ENCODE peak calls at places on chromosomes 6 and 20, in four cellular contexts. One of them, this sample, is unnamed. For H3K4me1, the result is how much of the 10 kb centered on the place peaks cover.

GRCh38 chr6:8589941-8590676 is 154.8 kb upstream of the SLC35B3 start:
- DNase-seq in neuronal stem cell: no peak
- DNase-seq in psoas muscle: no peak
- DNase-seq in gastrocnemius medialis: no peak
- DNase-seq in this sample: no peak

GRCh38 chr6:167683028-167683862 is 143.5 kb upstream of the AFDN start:
- DNase-seq in neuronal stem cell: no peak
- DNase-seq in psoas muscle: peak
- DNase-seq in gastrocnemius medialis: peak
- DNase-seq in this sample: peak

GRCh38 chr20:10671850-10672578 is 1.8 kb downstream of the JAG1 start:
- DNase-seq in neuronal stem cell: no peak
- DNase-seq in psoas muscle: peak
- DNase-seq in gastrocnemius medialis: peak
- DNase-seq in this sample: peak

GRCh38 chr6:92047886-92048285 is 1371.5 kb downstream of the EPHA7 start:
- DNase-seq in neuronal stem cell: no peak
- DNase-seq in psoas muscle: no peak
- DNase-seq in gastrocnemius medialis: no peak
- DNase-seq in this sample: no peak

GRCh38 chr6:141561154-141561553 is 571.6 kb upstream of the GJE1 start:
- DNase-seq in neuronal stem cell: no peak
- DNase-seq in psoas muscle: no peak
- DNase-seq in gastrocnemius medialis: no peak
- DNase-seq in this sample: no peak

GRCh38 chr6:3816251-3816650 is 32.9 kb upstream of the FAM50B start:
- DNase-seq in neuronal stem cell: no peak
- DNase-seq in psoas muscle: no peak
- DNase-seq in gastrocnemius medialis: no peak
- DNase-seq in this sample: no peak

GRCh38 chr6:84193140-84193708 is 34.2 kb downstream of the CEP162 start:
- DNase-seq in neuronal stem cell: no peak
- DNase-seq in psoas muscle: no peak
- DNase-seq in gastrocnemius medialis: no peak
- DNase-seq in this sample: no peak

GRCh38 chr20:57844626-57845596 is 135.1 kb upstream of the PMEPA1 start:
- DNase-seq in neuronal stem cell: no peak
- DNase-seq in psoas muscle: no peak
- DNase-seq in gastrocnemius medialis: no peak
- DNase-seq in this sample: no peak

GRCh38 chr6:158057213-158057987 is 75.7 kb downstream of the SYNJ2 start:
- DNase-seq in neuronal stem cell: no peak
- DNase-seq in psoas muscle: no peak
- DNase-seq in gastrocnemius medialis: no peak
- DNase-seq in this sample: no peak

GRCh38 chr6:142605922-142606321 is 304.1 kb downstream of the ADGRG6 start:
- DNase-seq in neuronal stem cell: no peak
- DNase-seq in psoas muscle: no peak
- DNase-seq in gastrocnemius medialis: no peak
- DNase-seq in this sample: no peak

GRCh38 chr6:56040271-56040670 is 164.9 kb upstream of the BMP5 start:
- DNase-seq in neuronal stem cell: no peak
- DNase-seq in psoas muscle: no peak
- DNase-seq in gastrocnemius medialis: no peak
- DNase-seq in this sample: no peak
- H3K27ac ChIP-seq in neuronal stem cell: no peak
- H3K27ac ChIP-seq in psoas muscle: no peak
- H3K27ac ChIP-seq in gastrocnemius medialis: no peak
- H3K27ac ChIP-seq in this sample: no peak

GRCh38 chr6:33934726-33935270 is 131.0 kb upstream of the MLN start:
- DNase-seq in neuronal stem cell: no peak
- DNase-seq in psoas muscle: no peak
- DNase-seq in gastrocnemius medialis: no peak
- DNase-seq in this sample: no peak

GRCh38 chr6:33933101-33933500 is 129.3 kb upstream of the MLN start:
- DNase-seq in neuronal stem cell: no peak
- DNase-seq in psoas muscle: no peak
- DNase-seq in gastrocnemius medialis: no peak
- DNase-seq in this sample: no peak

GRCh38 chr6:33931799-33932198 is 128.0 kb upstream of the MLN start:
- DNase-seq in neuronal stem cell: no peak
- DNase-seq in psoas muscle: no peak
- DNase-seq in gastrocnemius medialis: no peak
- DNase-seq in this sample: no peak

GRCh38 chr6:33936911-33937310 is 133.1 kb upstream of the MLN start:
- DNase-seq in neuronal stem cell: no peak
- DNase-seq in psoas muscle: no peak
- DNase-seq in gastrocnemius medialis: no peak
- DNase-seq in this sample: no peak

DNA sequence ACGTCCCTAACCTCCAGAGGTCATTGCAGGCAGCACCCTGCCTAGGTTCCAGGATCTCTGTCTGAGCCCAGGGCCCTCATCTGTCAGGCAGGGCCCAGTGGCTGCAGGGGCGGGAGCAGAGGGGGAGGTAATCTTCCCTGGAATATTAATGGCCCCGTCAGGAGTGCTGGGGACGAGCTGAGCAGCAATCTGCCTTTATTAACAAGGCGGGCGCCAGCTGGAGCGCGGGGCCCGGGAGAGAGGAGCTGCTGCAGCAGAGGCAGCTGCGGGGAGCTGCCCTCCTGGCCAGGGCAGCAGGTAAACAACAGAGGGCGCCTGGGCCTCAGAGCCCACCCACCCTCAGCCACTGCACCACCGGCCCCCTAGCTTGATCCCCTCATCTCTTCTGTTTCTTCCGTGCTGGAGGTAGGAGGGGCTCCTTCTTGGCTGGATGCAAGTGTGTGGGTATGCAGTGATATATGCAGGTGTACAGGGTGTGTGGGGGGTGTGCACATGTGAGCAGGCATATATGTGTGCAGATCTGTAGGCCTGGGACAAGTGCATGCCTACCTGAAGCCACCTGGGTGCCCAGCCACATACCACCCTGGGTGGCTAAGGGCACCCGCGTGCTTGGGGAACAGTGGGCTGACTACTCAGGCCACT is 131.8 kb upstream of the MLN start:
- DNase-seq in neuronal stem cell: no peak
- DNase-seq in psoas muscle: no peak
- DNase-seq in gastrocnemius medialis: no peak
- DNase-seq in this sample: no peak
- H3K4me3 ChIP-seq in neuronal stem cell: no peak
- H3K4me3 ChIP-seq in psoas muscle: no peak
- H3K4me3 ChIP-seq in gastrocnemius medialis: no peak
- H3K4me3 ChIP-seq in this sample: no peak

DNA sequence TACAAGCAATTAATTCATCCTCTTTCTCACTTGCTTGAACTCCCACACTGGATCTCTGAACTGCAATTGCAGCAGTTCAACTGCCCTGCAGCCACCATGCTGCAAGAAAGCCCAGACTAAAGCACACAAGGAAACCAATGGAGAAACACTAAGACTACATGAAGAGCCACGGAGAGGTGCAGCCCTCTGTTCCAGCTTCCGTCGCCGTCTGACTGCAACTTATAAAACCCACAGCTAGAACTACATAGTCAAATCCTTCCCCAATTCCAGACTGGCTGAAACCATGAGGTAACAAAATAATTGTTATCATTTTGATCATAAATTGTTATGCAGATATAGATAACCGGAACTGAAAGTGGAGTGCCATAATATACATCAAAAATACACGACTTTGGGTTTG is 21.1 kb upstream of the THEMIS start:
- DNase-seq in neuronal stem cell: no peak
- DNase-seq in psoas muscle: no peak
- DNase-seq in gastrocnemius medialis: no peak
- DNase-seq in this sample: no peak
- H3K4me1 ChIP-seq in neuronal stem cell: under half
- H3K4me1 ChIP-seq in psoas muscle: under half
- H3K4me1 ChIP-seq in gastrocnemius medialis: under half
- H3K4me1 ChIP-seq in this sample: under half

DNA sequence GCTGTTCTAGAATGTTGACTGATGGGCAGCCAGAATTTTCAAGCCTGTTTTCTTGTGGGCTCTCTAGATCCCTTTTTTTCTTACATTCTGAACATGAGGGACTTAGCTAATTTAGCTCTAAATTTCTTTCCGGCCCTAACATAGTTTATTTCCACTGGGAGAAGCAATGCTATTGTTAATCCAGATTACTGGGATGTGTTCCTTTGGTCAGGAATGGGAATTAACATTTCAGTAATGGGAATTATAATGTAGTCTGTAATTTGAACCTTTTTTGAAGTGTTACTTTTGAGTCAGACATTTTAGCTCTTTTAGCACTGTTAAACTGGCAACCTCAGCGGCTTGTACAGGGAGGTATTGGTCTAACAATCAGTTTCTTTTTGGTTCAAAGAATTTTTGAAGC is 7.5 kb downstream of the ZFAND3 start:
- DNase-seq in neuronal stem cell: no peak
- DNase-seq in psoas muscle: no peak
- DNase-seq in gastrocnemius medialis: no peak
- DNase-seq in this sample: no peak
- H3K27ac ChIP-seq in neuronal stem cell: no peak
- H3K27ac ChIP-seq in psoas muscle: no peak
- H3K27ac ChIP-seq in gastrocnemius medialis: peak
- H3K27ac ChIP-seq in this sample: no peak

DNA sequence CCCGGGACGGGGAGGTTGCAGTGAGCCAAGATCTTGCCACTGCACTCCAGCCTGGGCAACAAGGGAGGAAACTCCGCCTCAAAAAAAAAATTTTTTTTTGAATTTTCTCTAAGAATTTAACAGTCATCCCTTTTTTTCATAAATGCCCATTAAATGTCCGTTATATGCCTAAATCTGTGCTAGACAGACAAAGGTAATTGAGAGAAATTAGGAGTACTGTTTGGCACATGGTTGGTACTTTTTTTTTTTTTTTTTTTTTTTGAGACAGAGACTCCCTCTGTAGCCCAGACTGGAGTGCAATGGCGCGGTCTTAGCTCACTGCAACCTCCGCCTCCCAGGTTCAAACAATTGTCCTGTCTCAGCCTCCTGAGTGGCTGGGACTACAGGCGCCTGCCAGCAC is 1.7 kb downstream of the PCMT1 start:
- DNase-seq in neuronal stem cell: no peak
- DNase-seq in psoas muscle: no peak
- DNase-seq in gastrocnemius medialis: no peak
- DNase-seq in this sample: no peak
- H3K4me3 ChIP-seq in neuronal stem cell: no peak
- H3K4me3 ChIP-seq in psoas muscle: peak
- H3K4me3 ChIP-seq in gastrocnemius medialis: peak
- H3K4me3 ChIP-seq in this sample: no peak

This sample was measured in right cardiac atrium.